ENCODE peak calls at places on chromosomes 6 and 20, in four cellular contexts. D is IMR-90, O is tibial nerve, F is right lobe of liver. X is an unnamed sample. For H3K36me3, the result is how much of the 10 kb centered on the place peaks cover.

GRCh38 chr6:89413006-89413400 is 930 bp upstream of the RRAGD start:
- DNase-seq in F (no peak), O (no peak), D (no peak), X (no peak)

GRCh38 chr6:167825759-167826229 is 917 bp upstream of the AFDN start:
- DNase-seq in F (peak), D (no peak), O (no peak), X (peak)

GRCh38 chr6:41200901-41201783 is at the start of gene TREML2:
- DNase-seq in O (no peak), D (no peak), F (no peak), X (no peak)

GRCh38 chr6:41531591-41532582 is 14.3 kb upstream of the FOXP4 start:
- DNase-seq in D (peak), F (no peak), O (no peak), X (no peak)

GRCh38 chr6:7138921-7139358 is 31.2 kb downstream of the RREB1 start:
- DNase-seq in O (no peak), D (no peak), F (peak), X (no peak)

GRCh38 chr6:9532621-9533557 is 882.0 kb downstream of the TFAP2A start:
- DNase-seq in F (no peak), O (no peak), D (no peak), X (no peak)

GRCh38 chr6:92337571-92337970 is 1081.8 kb downstream of the EPHA7 start:
- DNase-seq in O (no peak), F (no peak), D (no peak), X (no peak)

GRCh38 chr6:42106663-42107023 is 35.8 kb downstream of the C6orf132 start:
- DNase-seq in F (no peak), D (no peak), O (no peak), X (no peak)

GRCh38 chr6:98579089-98579488 is 255.3 kb upstream of the POU3F2 start:
- DNase-seq in D (no peak), O (no peak), F (no peak), X (no peak)

GRCh38 chr20:16580127-16580526 is 6.9 kb upstream of the KIF16B start:
- DNase-seq in O (no peak), F (no peak), D (peak), X (no peak)

GRCh38 chr20:4813076-4813838 is 91.5 kb downstream of the PRND start:
- DNase-seq in F (no peak), D (no peak), O (no peak), X (peak)

GRCh38 chr6:128919412-128919811 is 36.5 kb downstream of the LAMA2 start:
- DNase-seq in D (peak), O (no peak), F (no peak), X (no peak)

GRCh38 chr20:237479-237878 is 10.4 kb downstream of the DEFB129 start:
- DNase-seq in D (peak), F (no peak), O (no peak), X (no peak)

GRCh38 chr6:75608955-75609533 is 7.4 kb downstream of the SENP6 start:
- DNase-seq in D (no peak), F (no peak), O (no peak), X (no peak)

GRCh38 chr6:126112171-126112632 is 125.9 kb downstream of the TRMT11 start:
- DNase-seq in F (no peak), D (peak), O (no peak), X (no peak)

GRCh38 chr6:36874443-36875249 is at the start of gene PPIL1:
- DNase-seq in F (peak), O (peak), D (peak), X (peak)

GRCh38 chr6:36874016-36874442 is 574 bp downstream of the PPIL1 start:
- DNase-seq in F (no peak), D (peak), O (no peak), X (no peak)

GRCh38 chr6:36873612-36874011 is 991 bp downstream of the PPIL1 start:
- DNase-seq in D (no peak), F (no peak), O (no peak), X (no peak)

GRCh38 chr6:36873115-36873514 is 1.5 kb downstream of the PPIL1 start:
- DNase-seq in F (no peak), O (no peak), D (no peak), X (no peak)

DNA sequence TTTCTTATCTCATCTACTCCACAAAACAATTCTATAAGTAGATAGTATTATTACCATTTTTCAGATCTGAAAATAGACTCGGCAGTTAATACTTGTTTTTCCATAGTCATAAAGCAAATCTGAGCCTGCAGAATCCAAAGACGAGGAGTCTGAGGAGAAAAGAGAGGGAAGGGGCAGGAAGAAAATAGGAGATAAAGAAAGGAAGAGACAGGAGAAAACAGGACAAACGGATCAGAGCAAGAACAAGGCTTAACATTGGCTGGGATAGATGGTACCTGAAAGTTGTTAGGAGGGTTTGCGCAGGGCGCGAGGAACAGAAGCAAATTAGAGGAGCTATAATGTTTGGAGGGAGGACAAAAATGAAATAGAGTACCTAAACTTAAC is 639 bp upstream of the PPIL1 start:
- DNase-seq in F (no peak), D (no peak), O (no peak), X (no peak)
- H3K27ac ChIP-seq in F (peak), D (peak), O (peak), X (peak)

GRCh38 chr6:43196337-43196736 is 14.3 kb downstream of the CUL9 start:
- DNase-seq in O (no peak), F (no peak), D (no peak), X (no peak)
- H3K36me3 ChIP-seq in O (under half), F (under half), D (under half), X (half or more)

DNA sequence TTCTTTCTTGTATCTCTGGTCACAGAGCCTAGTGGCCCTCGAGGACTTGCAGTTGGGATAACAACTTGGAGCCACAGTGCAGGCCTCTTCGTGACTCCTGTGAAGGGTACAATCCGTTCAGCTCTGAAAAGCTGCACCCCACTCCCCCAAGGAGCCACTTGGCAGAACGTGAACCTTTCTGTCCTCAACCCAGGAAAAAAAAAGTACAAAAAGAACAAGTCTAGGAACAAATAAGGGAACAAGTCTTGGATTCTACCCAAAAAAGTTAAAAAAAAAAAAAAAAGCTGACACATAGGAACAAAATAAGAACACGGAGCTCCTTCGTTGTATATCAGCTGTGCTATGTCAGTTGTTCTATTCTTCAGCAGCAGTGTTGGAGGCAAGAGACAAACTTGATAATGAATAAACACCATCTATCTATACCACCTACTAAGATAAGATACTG is 77.9 kb upstream of the TULP1 start:
- DNase-seq in O (peak), F (no peak), D (no peak), X (peak)
- TF ChIP-seq POLR2A in O (peak), F (no peak), D (no peak), X (no peak)

DNA sequence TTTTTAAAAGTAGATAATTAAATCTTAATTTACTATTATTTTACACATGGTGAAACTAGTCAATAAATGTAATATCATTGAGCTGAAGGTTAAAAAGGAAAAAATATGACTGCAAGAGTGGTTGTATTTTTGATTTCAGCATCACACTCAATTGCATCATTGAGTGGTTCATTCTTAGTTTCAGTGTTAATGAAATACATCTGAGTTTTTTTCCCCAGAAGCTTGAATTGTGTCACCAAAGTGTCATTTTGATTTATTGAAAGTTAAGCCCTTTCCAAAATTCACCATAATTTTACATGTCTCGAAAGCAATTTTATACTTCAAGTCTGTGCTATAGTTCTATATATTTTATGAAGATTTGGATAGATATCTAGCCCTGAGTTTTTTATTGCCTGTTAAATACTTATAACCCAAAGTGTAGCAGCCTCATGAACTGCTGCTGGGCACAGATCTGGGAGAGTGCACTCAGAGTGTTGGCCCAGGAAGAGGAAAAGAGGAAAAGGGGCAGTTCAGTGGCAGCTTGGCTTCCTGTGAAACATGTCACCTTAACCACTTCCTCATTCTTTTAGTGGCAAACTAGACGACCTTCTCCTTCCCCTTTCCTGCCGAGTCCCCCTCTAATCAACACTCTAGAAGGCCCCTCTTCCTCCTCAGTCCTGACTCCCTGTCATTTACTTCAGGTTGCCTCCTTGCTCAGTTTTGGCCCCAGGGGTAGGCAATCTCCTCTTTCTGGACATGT is 140.7 kb downstream of the ESR1 start:
- DNase-seq in O (no peak), D (no peak), F (no peak), X (no peak)
- H3K27ac ChIP-seq in O (no peak), D (no peak), F (no peak), X (no peak)

GRCh38 chr20:6071162-6071695 is 17.4 kb upstream of the LRRN4 start:
- DNase-seq in F (no peak), O (no peak), D (no peak), X (no peak)
- H3K36me3 ChIP-seq in F (under half), O (under half), D (under half), X (under half)

DNA sequence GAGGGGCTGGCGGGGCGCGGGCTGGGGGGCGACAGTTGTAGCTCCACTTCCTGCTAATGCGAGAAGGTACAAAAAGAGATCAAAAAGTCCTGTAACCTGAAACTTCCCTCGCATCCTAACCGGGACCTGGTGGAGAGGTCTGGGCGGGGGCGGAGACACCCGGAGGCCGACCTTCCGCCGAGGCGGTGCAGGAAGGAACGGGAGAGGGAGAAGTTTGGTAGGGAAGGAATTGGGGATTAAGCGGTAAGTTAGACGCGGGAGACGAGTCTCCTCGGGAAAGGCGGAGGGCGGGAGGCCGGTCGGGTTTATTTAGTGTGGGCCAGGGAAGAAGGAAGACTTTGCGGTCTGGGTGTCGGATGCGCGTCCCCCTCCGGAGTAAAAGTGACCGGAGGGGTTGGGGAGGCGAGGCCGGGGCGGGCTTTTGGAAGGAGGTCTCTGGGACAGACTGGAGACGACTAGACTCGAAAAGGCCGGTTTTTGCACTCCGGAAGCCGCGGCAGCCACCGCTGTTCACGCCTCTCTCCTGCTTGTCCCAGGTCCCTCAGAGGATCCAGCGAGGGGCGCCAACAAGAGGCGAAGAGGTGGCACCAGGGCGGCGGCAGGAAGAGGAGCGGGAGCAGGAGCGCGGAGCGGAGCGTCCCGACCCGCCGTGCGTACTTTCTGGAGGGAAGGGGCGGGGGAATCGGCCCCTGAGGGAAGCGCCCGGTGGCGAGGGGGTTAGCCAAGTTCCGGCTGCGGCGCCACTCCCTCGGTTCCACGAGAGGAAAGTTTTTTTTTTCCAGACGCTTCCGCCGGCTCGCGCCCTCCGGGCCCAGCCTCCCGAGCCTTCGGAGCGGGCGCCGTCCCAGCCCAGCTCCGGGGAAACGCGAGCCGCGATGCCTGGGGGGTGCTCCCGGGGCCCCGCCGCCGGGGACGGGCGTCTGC is 732 bp downstream of the TPBG start:
- DNase-seq in O (peak), D (peak), F (no peak), X (peak)
- TF ChIP-seq POLR2A in O (no peak), D (peak), F (no peak), X (no peak)

DNA sequence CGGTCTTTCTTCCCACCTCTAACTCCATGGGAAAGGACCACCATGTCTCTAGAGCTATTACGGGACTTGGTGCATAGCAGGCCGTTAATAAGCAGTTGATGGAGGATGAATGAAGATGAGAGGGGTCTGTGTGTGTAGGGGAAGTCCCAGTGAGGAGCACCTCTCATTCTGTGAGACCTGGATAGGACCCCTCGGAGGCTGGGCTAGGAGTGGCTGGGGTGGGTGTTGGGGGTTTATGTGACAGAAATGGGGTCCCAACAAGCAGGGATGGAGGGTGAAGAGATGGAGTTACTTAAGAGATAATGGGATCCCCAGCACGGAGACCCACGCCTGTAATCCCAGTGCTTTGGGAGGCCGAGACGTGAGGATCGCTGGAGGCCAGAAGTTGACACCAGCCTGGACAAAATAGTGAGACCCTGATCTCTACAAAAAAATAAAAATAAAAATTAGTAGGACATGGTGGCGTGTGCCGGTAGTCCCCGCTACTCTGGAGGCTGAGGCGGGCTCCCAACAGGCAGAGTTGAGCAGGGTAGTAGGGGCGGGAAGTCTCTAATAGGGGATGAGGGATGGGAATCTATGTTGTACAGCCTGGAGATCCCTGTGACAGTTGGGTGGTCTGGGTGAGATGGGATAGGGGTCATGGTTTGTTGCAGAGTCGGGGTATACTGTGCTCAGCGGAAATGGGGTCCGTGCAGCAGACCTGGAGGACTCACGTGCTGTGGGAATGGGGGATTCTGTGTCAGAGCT is 677 bp upstream of the ZNF341 start:
- DNase-seq in O (no peak), F (no peak), D (no peak), X (no peak)
- H3K27ac ChIP-seq in O (peak), F (peak), D (peak), X (peak)

X was measured in sigmoid colon.